ENCODE peak calls at places on chromosomes 2 and 18, in seven cellular contexts. One of them, this sample, is unnamed.

GRCh38 chr2:159497256-159497655 is 119.1 kb downstream of the BAZ2B start:
- DNase-seq in amygdala: no peak
- DNase-seq in AG10803: peak
- DNase-seq in activated CD8-positive, alpha-beta memory T cell treated with anti-CD3 and anti-CD28 coated beads for 48 hours: no peak
- DNase-seq in Right ventricle myocardium superior: no peak
- DNase-seq in right cardiac atrium: no peak
- DNase-seq in CD8-positive, alpha-beta T cell: no peak
- DNase-seq in this sample: no peak

GRCh38 chr2:203404996-203405395 is 76.8 kb downstream of the ABI2 start:
- DNase-seq in amygdala: no peak
- DNase-seq in AG10803: peak
- DNase-seq in activated CD8-positive, alpha-beta memory T cell treated with anti-CD3 and anti-CD28 coated beads for 48 hours: no peak
- DNase-seq in Right ventricle myocardium superior: no peak
- DNase-seq in right cardiac atrium: no peak
- DNase-seq in CD8-positive, alpha-beta T cell: no peak
- DNase-seq in this sample: no peak

GRCh38 chr2:22694856-22695255 is 690.1 kb upstream of the KLHL29 start:
- DNase-seq in amygdala: no peak
- DNase-seq in AG10803: no peak
- DNase-seq in activated CD8-positive, alpha-beta memory T cell treated with anti-CD3 and anti-CD28 coated beads for 48 hours: no peak
- DNase-seq in Right ventricle myocardium superior: no peak
- DNase-seq in right cardiac atrium: no peak
- DNase-seq in CD8-positive, alpha-beta T cell: no peak
- DNase-seq in this sample: no peak

GRCh38 chr2:202375006-202375610 is 1.0 kb upstream of the BMPR2 start:
- DNase-seq in amygdala: peak
- DNase-seq in AG10803: peak
- DNase-seq in activated CD8-positive, alpha-beta memory T cell treated with anti-CD3 and anti-CD28 coated beads for 48 hours: peak
- DNase-seq in Right ventricle myocardium superior: peak
- DNase-seq in right cardiac atrium: peak
- DNase-seq in CD8-positive, alpha-beta T cell: peak
- DNase-seq in this sample: peak

GRCh38 chr18:66432636-66433035 is 171.3 kb downstream of the CDH19 start:
- DNase-seq in amygdala: no peak
- DNase-seq in AG10803: no peak
- DNase-seq in activated CD8-positive, alpha-beta memory T cell treated with anti-CD3 and anti-CD28 coated beads for 48 hours: no peak
- DNase-seq in Right ventricle myocardium superior: no peak
- DNase-seq in right cardiac atrium: no peak
- DNase-seq in CD8-positive, alpha-beta T cell: no peak
- DNase-seq in this sample: no peak

GRCh38 chr2:25632396-25632795 is 41.0 kb downstream of the DTNB start:
- DNase-seq in amygdala: no peak
- DNase-seq in AG10803: no peak
- DNase-seq in activated CD8-positive, alpha-beta memory T cell treated with anti-CD3 and anti-CD28 coated beads for 48 hours: no peak
- DNase-seq in Right ventricle myocardium superior: no peak
- DNase-seq in right cardiac atrium: no peak
- DNase-seq in CD8-positive, alpha-beta T cell: no peak
- DNase-seq in this sample: no peak

GRCh38 chr2:235216901-235217300 is 265.1 kb downstream of the SH3BP4 start:
- DNase-seq in amygdala: no peak
- DNase-seq in AG10803: peak
- DNase-seq in activated CD8-positive, alpha-beta memory T cell treated with anti-CD3 and anti-CD28 coated beads for 48 hours: no peak
- DNase-seq in Right ventricle myocardium superior: no peak
- DNase-seq in right cardiac atrium: no peak
- DNase-seq in CD8-positive, alpha-beta T cell: no peak
- DNase-seq in this sample: no peak

GRCh38 chr2:180130403-180130802 is 123.3 kb upstream of the CWC22 start:
- DNase-seq in amygdala: no peak
- DNase-seq in AG10803: peak
- DNase-seq in activated CD8-positive, alpha-beta memory T cell treated with anti-CD3 and anti-CD28 coated beads for 48 hours: no peak
- DNase-seq in Right ventricle myocardium superior: no peak
- DNase-seq in right cardiac atrium: no peak
- DNase-seq in CD8-positive, alpha-beta T cell: no peak
- DNase-seq in this sample: no peak

GRCh38 chr2:3529316-3530025 is 10.1 kb upstream of the ADI1 start:
- DNase-seq in amygdala: no peak
- DNase-seq in AG10803: no peak
- DNase-seq in activated CD8-positive, alpha-beta memory T cell treated with anti-CD3 and anti-CD28 coated beads for 48 hours: no peak
- DNase-seq in Right ventricle myocardium superior: no peak
- DNase-seq in right cardiac atrium: no peak
- DNase-seq in CD8-positive, alpha-beta T cell: no peak
- DNase-seq in this sample: no peak

GRCh38 chr2:161586517-161587167 is 37.6 kb upstream of the SLC4A10 start:
- DNase-seq in amygdala: no peak
- DNase-seq in AG10803: peak
- DNase-seq in activated CD8-positive, alpha-beta memory T cell treated with anti-CD3 and anti-CD28 coated beads for 48 hours: no peak
- DNase-seq in Right ventricle myocardium superior: no peak
- DNase-seq in right cardiac atrium: no peak
- DNase-seq in CD8-positive, alpha-beta T cell: no peak
- DNase-seq in this sample: no peak

GRCh38 chr2:20669609-20670314 is 2.8 kb downstream of the GDF7 start:
- DNase-seq in amygdala: no peak
- DNase-seq in AG10803: no peak
- DNase-seq in activated CD8-positive, alpha-beta memory T cell treated with anti-CD3 and anti-CD28 coated beads for 48 hours: no peak
- DNase-seq in Right ventricle myocardium superior: no peak
- DNase-seq in right cardiac atrium: no peak
- DNase-seq in CD8-positive, alpha-beta T cell: no peak
- DNase-seq in this sample: no peak

GRCh38 chr2:228126401-228126800 is 55.1 kb downstream of the SPHKAP start:
- DNase-seq in amygdala: no peak
- DNase-seq in AG10803: no peak
- DNase-seq in activated CD8-positive, alpha-beta memory T cell treated with anti-CD3 and anti-CD28 coated beads for 48 hours: no peak
- DNase-seq in Right ventricle myocardium superior: no peak
- DNase-seq in right cardiac atrium: no peak
- DNase-seq in CD8-positive, alpha-beta T cell: no peak
- DNase-seq in this sample: no peak

GRCh38 chr2:30230479-30230854 is 867 bp upstream of the LBH start:
- DNase-seq in amygdala: peak
- DNase-seq in AG10803: no peak
- DNase-seq in activated CD8-positive, alpha-beta memory T cell treated with anti-CD3 and anti-CD28 coated beads for 48 hours: no peak
- DNase-seq in Right ventricle myocardium superior: peak
- DNase-seq in right cardiac atrium: peak
- DNase-seq in CD8-positive, alpha-beta T cell: no peak
- DNase-seq in this sample: no peak

GRCh38 chr2:129759186-129760010 is 220.1 kb upstream of the RAB6C start:
- DNase-seq in amygdala: no peak
- DNase-seq in AG10803: no peak
- DNase-seq in activated CD8-positive, alpha-beta memory T cell treated with anti-CD3 and anti-CD28 coated beads for 48 hours: no peak
- DNase-seq in Right ventricle myocardium superior: no peak
- DNase-seq in right cardiac atrium: no peak
- DNase-seq in CD8-positive, alpha-beta T cell: no peak
- DNase-seq in this sample: no peak

GRCh38 chr2:190587106-190587505 is 52.6 kb upstream of the NEMP2 start:
- DNase-seq in amygdala: no peak
- DNase-seq in AG10803: no peak
- DNase-seq in activated CD8-positive, alpha-beta memory T cell treated with anti-CD3 and anti-CD28 coated beads for 48 hours: no peak
- DNase-seq in Right ventricle myocardium superior: no peak
- DNase-seq in right cardiac atrium: no peak
- DNase-seq in CD8-positive, alpha-beta T cell: no peak
- DNase-seq in this sample: no peak

GRCh38 chr18:21369146-21369545 is 127.1 kb downstream of the GREB1L start:
- DNase-seq in amygdala: no peak
- DNase-seq in AG10803: peak
- DNase-seq in activated CD8-positive, alpha-beta memory T cell treated with anti-CD3 and anti-CD28 coated beads for 48 hours: no peak
- DNase-seq in Right ventricle myocardium superior: no peak
- DNase-seq in right cardiac atrium: no peak
- DNase-seq in CD8-positive, alpha-beta T cell: no peak
- DNase-seq in this sample: no peak

GRCh38 chr2:121360566-121361300 is 75.7 kb upstream of the TFCP2L1 start:
- DNase-seq in amygdala: no peak
- DNase-seq in AG10803: peak
- DNase-seq in activated CD8-positive, alpha-beta memory T cell treated with anti-CD3 and anti-CD28 coated beads for 48 hours: no peak
- DNase-seq in Right ventricle myocardium superior: peak
- DNase-seq in right cardiac atrium: no peak
- DNase-seq in CD8-positive, alpha-beta T cell: no peak
- DNase-seq in this sample: no peak

GRCh38 chr2:150325656-150326055 is 161.8 kb downstream of the RND3 start:
- DNase-seq in amygdala: no peak
- DNase-seq in AG10803: no peak
- DNase-seq in activated CD8-positive, alpha-beta memory T cell treated with anti-CD3 and anti-CD28 coated beads for 48 hours: no peak
- DNase-seq in Right ventricle myocardium superior: no peak
- DNase-seq in right cardiac atrium: no peak
- DNase-seq in CD8-positive, alpha-beta T cell: no peak
- DNase-seq in this sample: no peak

GRCh38 chr2:114354199-114354598 is 88.2 kb upstream of the DPP10 start:
- DNase-seq in amygdala: no peak
- DNase-seq in AG10803: no peak
- DNase-seq in activated CD8-positive, alpha-beta memory T cell treated with anti-CD3 and anti-CD28 coated beads for 48 hours: no peak
- DNase-seq in Right ventricle myocardium superior: no peak
- DNase-seq in right cardiac atrium: no peak
- DNase-seq in CD8-positive, alpha-beta T cell: no peak
- DNase-seq in this sample: no peak

GRCh38 chr18:79698668-79699335 is 19.2 kb downstream of the CTDP1 start:
- DNase-seq in amygdala: no peak
- DNase-seq in AG10803: peak
- DNase-seq in activated CD8-positive, alpha-beta memory T cell treated with anti-CD3 and anti-CD28 coated beads for 48 hours: no peak
- DNase-seq in Right ventricle myocardium superior: peak
- DNase-seq in right cardiac atrium: no peak
- DNase-seq in CD8-positive, alpha-beta T cell: no peak
- DNase-seq in this sample: no peak

GRCh38 chr2:3423492-3424170 is 44.1 kb downstream of the TRAPPC12 start:
- DNase-seq in amygdala: peak
- DNase-seq in AG10803: peak
- DNase-seq in activated CD8-positive, alpha-beta memory T cell treated with anti-CD3 and anti-CD28 coated beads for 48 hours: peak
- DNase-seq in Right ventricle myocardium superior: peak
- DNase-seq in right cardiac atrium: peak
- DNase-seq in CD8-positive, alpha-beta T cell: peak
- DNase-seq in this sample: peak

This sample was measured in T-helper 9 cell.